ENCODE peak calls at places on chromosomes 2 and 18, in seven cellular contexts. O, P, E, D, K, Q and V are unnamed samples.

GRCh38 chr2:71884303-71885042 is 263.2 kb downstream of the CYP26B1 start:
- DNase-seq in O (peak; percentile 31), P (no peak), E (no peak), D (no peak), K (peak; percentile 92), Q (no peak), V (no peak)

GRCh38 chr18:27014841-27015240 is 149.3 kb upstream of the AQP4 start:
- DNase-seq in O (no peak), P (no peak), E (no peak), D (no peak), K (no peak), Q (no peak), V (no peak)

GRCh38 chr2:20411361-20411894 is 35.4 kb upstream of the RHOB start:
- DNase-seq in O (peak; percentile 54), P (peak; percentile 38), E (peak; percentile 88), D (peak; percentile 93), K (peak; percentile 87), Q (peak; percentile 90), V (peak; percentile 72)

GRCh38 chr2:201965550-201965949 is 68.1 kb upstream of the FZD7 start:
- DNase-seq in O (no peak), P (no peak), E (no peak), D (no peak), K (no peak), Q (no peak), V (no peak)

GRCh38 chr2:168278424-168278888 is 31.1 kb upstream of the STK39 start:
- DNase-seq in O (peak; percentile 67), P (no peak), E (no peak), D (no peak), K (peak; percentile 6), Q (no peak), V (no peak)

GRCh38 chr2:233000886-233001750 is 11.9 kb downstream of the NGEF start:
- DNase-seq in O (no peak), P (no peak), E (no peak), D (no peak), K (no peak), Q (no peak), V (no peak)

GRCh38 chr2:121860033-121860810 is 104.8 kb downstream of the TSN start:
- DNase-seq in O (no peak), P (no peak), E (no peak), D (no peak), K (peak; percentile 63), Q (no peak), V (no peak)

GRCh38 chr2:17188726-17189125 is 329.5 kb downstream of the RAD51AP2 start:
- DNase-seq in O (no peak), P (no peak), E (no peak), D (no peak), K (no peak), Q (no peak), V (no peak)

GRCh38 chr2:96083064-96083889 is 33.1 kb downstream of the ADRA2B start:
- DNase-seq in O (no peak), P (no peak), E (no peak), D (no peak), K (no peak), Q (peak; percentile 75), V (no peak)

GRCh38 chr2:74199871-74200305 is 1.5 kb downstream of the MTHFD2 start:
- DNase-seq in O (no peak), P (no peak), E (no peak), D (no peak), K (peak; percentile 55), Q (no peak), V (no peak)

GRCh38 chr18:34697233-34697632 is 12.9 kb upstream of the DTNA start:
- DNase-seq in O (no peak), P (no peak), E (no peak), D (no peak), K (no peak), Q (no peak), V (no peak)

GRCh38 chr2:68418419-68418818 is 48.7 kb downstream of the FBXO48 start:
- DNase-seq in O (no peak), P (no peak), E (no peak), D (no peak), K (no peak), Q (no peak), V (no peak)

GRCh38 chr2:215635788-215636139 is 199.9 kb upstream of the FN1 start:
- DNase-seq in O (no peak), P (no peak), E (no peak), D (no peak), K (peak; percentile 83), Q (no peak), V (no peak)

GRCh38 chr2:215699698-215700407 is 264.0 kb upstream of the FN1 start:
- DNase-seq in O (no peak), P (no peak), E (no peak), D (no peak), K (no peak), Q (no peak), V (no peak)

GRCh38 chr2:30269771-30270145 is 38.4 kb downstream of the LBH start:
- DNase-seq in O (no peak), P (no peak), E (no peak), D (no peak), K (no peak), Q (no peak), V (no peak)

GRCh38 chr18:60975419-60975818 is 357.8 kb upstream of the CDH20 start:
- DNase-seq in O (no peak), P (no peak), E (no peak), D (no peak), K (no peak), Q (no peak), V (no peak)

GRCh38 chr2:30219886-30220478 is 11.4 kb upstream of the LBH start:
- DNase-seq in O (no peak), P (no peak), E (no peak), D (no peak), K (no peak), Q (no peak), V (no peak)

GRCh38 chr2:110146945-110147332 is 31.3 kb upstream of the MALL start:
- DNase-seq in O (no peak), P (no peak), E (no peak), D (no peak), K (no peak), Q (no peak), V (no peak)

GRCh38 chr2:161160226-161161073 is at the start of gene TANK:
- DNase-seq in O (peak; percentile 93), P (peak; percentile 82), E (peak; percentile 95), D (peak; percentile 82), K (peak; percentile 99), Q (peak; percentile 90), V (peak; percentile 75)
- TF ChIP-seq CTCF in O (no peak), P (peak; percentile 18), E (no peak), D (no peak), K (no peak), Q (no peak), V (no peak)

GRCh38 chr2:211928186-211928585 is 610.4 kb downstream of the ERBB4 start:
- DNase-seq in O (no peak), P (no peak), E (no peak), D (no peak), K (no peak), Q (no peak), V (no peak)

GRCh38 chr2:211931314-211931713 is 607.3 kb downstream of the ERBB4 start:
- DNase-seq in O (no peak), P (no peak), E (no peak), D (no peak), K (no peak), Q (no peak), V (no peak)

DNA sequence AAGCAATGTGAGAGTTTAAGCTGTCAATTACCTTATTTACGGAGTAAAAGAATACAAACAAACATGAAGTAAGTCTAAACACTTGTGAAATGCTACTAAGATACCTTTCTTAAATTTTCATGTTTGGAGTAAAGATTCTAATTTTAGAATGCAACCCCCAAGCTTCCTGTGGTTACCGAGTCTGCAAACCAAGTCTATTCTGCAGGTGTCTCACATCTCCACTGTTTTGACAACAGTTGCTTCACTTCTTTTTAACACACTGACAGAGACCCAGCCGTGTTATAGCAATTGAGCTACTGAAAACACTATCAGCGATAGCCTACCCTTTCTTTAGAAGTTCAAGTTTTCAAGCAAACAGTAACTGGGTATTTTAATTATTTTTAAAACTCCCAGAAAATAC is 608.3 kb downstream of the ERBB4 start:
- DNase-seq in O (no peak), P (no peak), E (no peak), D (no peak), K (no peak), Q (no peak), V (no peak)
- TF ChIP-seq CTCF in O (no peak), P (no peak), E (no peak), D (no peak), K (no peak), Q (no peak), V (no peak)

DNA sequence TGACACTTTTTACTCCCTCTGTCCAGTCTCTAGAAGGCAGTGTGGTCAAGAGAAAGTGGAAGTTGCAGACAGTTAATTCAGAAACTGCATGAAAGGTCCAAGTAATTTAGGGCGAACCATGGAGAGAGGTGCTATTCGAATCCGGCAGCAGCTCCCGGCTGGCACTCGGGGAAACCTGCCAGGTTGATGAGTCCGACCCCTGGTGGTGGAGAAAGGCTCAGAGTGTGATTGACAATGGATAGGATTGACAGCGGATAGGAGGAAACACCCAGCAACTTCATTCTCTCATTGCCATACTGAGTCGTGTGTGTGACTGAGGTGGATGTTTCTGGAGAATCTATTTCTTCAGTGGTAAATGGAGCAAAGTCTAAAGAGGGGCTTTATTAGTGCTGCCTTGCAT is 101.7 kb downstream of the DCDC2C start:
- DNase-seq in O (no peak), P (no peak), E (no peak), D (no peak), K (no peak), Q (no peak), V (peak; percentile 57)
- TF ChIP-seq CTCF in O (peak; percentile 24), P (no peak), E (no peak), D (no peak), K (no peak), Q (peak; percentile 54), V (peak; percentile 64)

DNA sequence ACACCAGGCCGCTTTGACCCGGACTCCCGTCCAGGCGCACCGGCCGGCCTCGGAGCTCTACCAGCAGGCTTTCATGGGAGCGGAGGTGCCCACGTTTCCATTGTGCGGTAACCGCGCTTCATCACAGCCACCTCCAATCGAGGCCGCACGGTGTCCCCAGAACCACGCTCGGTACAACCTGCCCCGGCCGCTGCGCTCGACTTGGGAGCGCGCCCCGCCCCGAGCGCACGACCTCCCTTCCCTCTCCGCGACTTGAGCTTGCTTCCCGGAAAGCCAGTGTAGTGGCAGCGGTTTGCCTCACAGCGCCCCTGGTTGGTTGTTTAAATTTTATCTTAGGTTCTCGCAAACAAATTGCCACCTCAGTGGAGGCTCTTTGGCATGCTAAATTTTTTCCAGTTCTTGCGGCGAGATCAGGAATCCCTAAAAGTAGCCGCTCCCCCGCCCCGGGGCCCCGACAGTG is 329 bp upstream of the CYP1B1 start:
- DNase-seq in O (peak; percentile 63), P (peak; percentile 47), E (no peak), D (no peak), K (peak; percentile 82), Q (peak; percentile 76), V (peak; percentile 59)
- TF ChIP-seq CTCF in O (no peak), P (peak; percentile 8), E (no peak), D (no peak), K (peak; percentile 31), Q (no peak), V (no peak)